ENCODE peak calls at places on chromosomes 6 and 20, in eight cellular contexts. P is cardiac muscle cell, H is neural crest cell, L is HFFc6, X is transverse colon, R is ovary, Z is AG10803, C is HFF-Myc. Q is an unnamed sample.

GRCh38 chr6:42925248-42925857 is 3.9 kb upstream of the CNPY3 start:
- DNase-seq in X (no peak), Z (no peak), H (no peak), R (no peak), L (no peak), P (no peak), C (no peak), Q (no peak)

GRCh38 chr20:51679254-51679921 is 88.8 kb downstream of the ATP9A start:
- DNase-seq in L (no peak), Z (no peak), P (no peak), H (no peak), R (peak), C (no peak), X (no peak), Q (no peak)

GRCh38 chr6:74609857-74610256 is 596.0 kb downstream of the COL12A1 start:
- DNase-seq in P (no peak), Z (peak), H (no peak), X (no peak), L (no peak), C (no peak), R (no peak), Q (no peak)

GRCh38 chr20:19512886-19513285 is 245.2 kb upstream of the RIN2 start:
- DNase-seq in L (no peak), X (no peak), C (no peak), R (no peak), Z (no peak), P (no peak), H (no peak), Q (no peak)

GRCh38 chr6:113630738-113631535 is 226.2 kb upstream of the MARCKS start:
- DNase-seq in L (peak), H (no peak), P (peak), X (peak), Z (peak), R (no peak), C (no peak), Q (no peak)

GRCh38 chr20:62929051-62929538 is 2.8 kb upstream of the DIDO1 start:
- DNase-seq in R (peak), Z (peak), X (peak), L (peak), C (no peak), P (peak), H (peak), Q (no peak)

GRCh38 chr6:40288919-40289318 is 298.2 kb downstream of the LRFN2 start:
- DNase-seq in X (no peak), Z (no peak), L (no peak), H (no peak), C (no peak), P (no peak), R (no peak), Q (no peak)

GRCh38 chr20:4087923-4088322 is 72.6 kb upstream of the RNF24 start:
- DNase-seq in C (no peak), Z (no peak), R (no peak), H (no peak), P (no peak), X (no peak), L (peak), Q (no peak)

GRCh38 chr6:79373880-79374279 is 139.4 kb upstream of the HMGN3 start:
- DNase-seq in C (no peak), P (no peak), X (no peak), R (no peak), L (no peak), Z (no peak), H (no peak), Q (no peak)

GRCh38 chr20:62617711-62618483 is 24.4 kb upstream of the SLCO4A1 start:
- DNase-seq in L (no peak), H (no peak), C (no peak), P (no peak), R (no peak), Z (no peak), X (peak), Q (no peak)

GRCh38 chr6:167990016-167990945 is 7.2 kb upstream of the KIF25 start:
- DNase-seq in X (no peak), C (no peak), P (no peak), L (no peak), R (no peak), H (no peak), Z (no peak), Q (no peak)

GRCh38 chr20:48584391-48585249 is 243.2 kb downstream of the PREX1 start:
- DNase-seq in R (no peak), H (no peak), X (peak), L (no peak), C (no peak), P (peak), Z (no peak), Q (no peak)

GRCh38 chr6:21438237-21438985 is 155.1 kb upstream of the SOX4 start:
- DNase-seq in L (no peak), P (no peak), R (no peak), C (no peak), H (no peak), Z (no peak), X (no peak), Q (no peak)

GRCh38 chr6:25482996-25483395 is 169.0 kb upstream of the SCGN start:
- DNase-seq in R (no peak), L (no peak), Z (no peak), X (no peak), P (no peak), C (no peak), H (no peak), Q (no peak)

GRCh38 chr6:14466278-14466677 is 348.7 kb downstream of the CD83 start:
- DNase-seq in Z (peak), H (no peak), P (no peak), X (no peak), L (no peak), C (no peak), R (no peak), Q (no peak)

GRCh38 chr6:37396571-37397185 is 36.3 kb upstream of the CMTR1 start:
- DNase-seq in C (no peak), H (no peak), L (peak), R (no peak), Z (peak), P (no peak), X (no peak), Q (peak)

GRCh38 chr6:142702501-142703460 is 242.2 kb downstream of the HIVEP2 start:
- DNase-seq in R (no peak), L (no peak), P (peak), X (peak), C (no peak), H (no peak), Z (no peak), Q (no peak)

GRCh38 chr20:15022921-15023320 is 685.5 kb upstream of the FLRT3 start:
- DNase-seq in R (no peak), X (no peak), Z (no peak), H (no peak), P (no peak), C (no peak), L (no peak), Q (no peak)

GRCh38 chr6:43471399-43471798 is 6.0 kb upstream of the TJAP1 start:
- DNase-seq in C (no peak), L (no peak), Z (no peak), R (no peak), P (no peak), X (no peak), H (no peak), Q (no peak)

GRCh38 chr6:113184291-113184690 is 672.9 kb upstream of the MARCKS start:
- DNase-seq in L (peak), P (no peak), H (no peak), R (no peak), X (no peak), Z (peak), C (no peak), Q (peak)

GRCh38 chr6:166492092-166492491 is 94.4 kb downstream of the RAMACL start:
- DNase-seq in C (no peak), R (no peak), Z (no peak), X (no peak), P (no peak), L (no peak), H (no peak), Q (no peak)

GRCh38 chr6:81995548-81996289 is 243.2 kb upstream of the TENT5A start:
- DNase-seq in H (no peak), L (peak), X (no peak), P (no peak), C (no peak), Z (peak), R (no peak), Q (no peak)

GRCh38 chr6:138378463-138378862 is 758 bp downstream of the SMIM28 start:
- DNase-seq in L (no peak), R (no peak), X (no peak), H (no peak), P (no peak), Z (no peak), C (no peak), Q (no peak)

GRCh38 chr6:1311400-1312192 is at the start of gene FOXQ1:
- DNase-seq in H (no peak), X (peak), P (peak), L (peak), Z (no peak), R (no peak), C (no peak), Q (no peak)

GRCh38 chr6:22145823-22146379 is 150.9 kb downstream of the PRL start:
- DNase-seq in L (peak), P (peak), Z (peak), R (no peak), H (no peak), X (no peak), C (peak), Q (peak)

GRCh38 chr6:3773696-3774298 is 22.3 kb upstream of the PXDC1 start:
- DNase-seq in X (no peak), Z (peak), L (no peak), P (no peak), H (no peak), R (peak), C (no peak), Q (no peak)

GRCh38 chr6:3231213-3232016 is 4.0 kb upstream of the TUBB2B start:
- DNase-seq in L (peak), C (no peak), R (no peak), H (peak), X (peak), P (peak), Z (peak), Q (peak)

GRCh38 chr20:5362771-5363170 is 46.0 kb upstream of the PROKR2 start:
- DNase-seq in L (no peak), C (no peak), R (no peak), Z (no peak), H (no peak), X (no peak), P (no peak), Q (no peak)

GRCh38 chr6:89406157-89406556 is 5.9 kb downstream of the RRAGD start:
- DNase-seq in X (no peak), P (no peak), L (no peak), C (no peak), Z (no peak), H (no peak), R (no peak), Q (no peak)

GRCh38 chr20:325889-326644 is 715 bp downstream of the SOX12 start:
- DNase-seq in R (peak), H (peak), P (peak), C (no peak), X (peak), Z (peak), L (peak), Q (no peak)

GRCh38 chr20:43460830-43461200 is 3.1 kb downstream of the SRSF6 start:
- DNase-seq in P (no peak), X (no peak), R (no peak), C (no peak), Z (no peak), H (no peak), L (no peak), Q (no peak)

GRCh38 chr6:105099371-105099770 is 80.4 kb downstream of the POPDC3 start:
- DNase-seq in H (no peak), P (no peak), X (no peak), R (no peak), C (no peak), L (no peak), Z (no peak), Q (no peak)

GRCh38 chr6:3205913-3206312 is 21.5 kb downstream of the TUBB2B start:
- DNase-seq in H (no peak), R (no peak), C (no peak), P (no peak), L (peak), X (no peak), Z (peak), Q (peak)

GRCh38 chr6:7106215-7106751 is 1.5 kb upstream of the RREB1 start:
- DNase-seq in P (peak), C (no peak), L (no peak), R (no peak), X (no peak), H (no peak), Z (no peak), Q (no peak)

GRCh38 chr6:139732451-139732850 is 358.0 kb upstream of the CITED2 start:
- DNase-seq in R (no peak), H (no peak), Z (peak), P (no peak), X (peak), C (no peak), L (peak), Q (peak)

GRCh38 chr6:131923356-131923755 is 27.8 kb downstream of the CCN2 start:
- DNase-seq in C (peak), Z (peak), P (peak), H (peak), R (peak), L (peak), X (peak), Q (peak)
- TF ChIP-seq CTCF in C (peak), Z (peak), P (peak), H (peak), R (peak), L (peak), X (peak), Q (peak)

DNA sequence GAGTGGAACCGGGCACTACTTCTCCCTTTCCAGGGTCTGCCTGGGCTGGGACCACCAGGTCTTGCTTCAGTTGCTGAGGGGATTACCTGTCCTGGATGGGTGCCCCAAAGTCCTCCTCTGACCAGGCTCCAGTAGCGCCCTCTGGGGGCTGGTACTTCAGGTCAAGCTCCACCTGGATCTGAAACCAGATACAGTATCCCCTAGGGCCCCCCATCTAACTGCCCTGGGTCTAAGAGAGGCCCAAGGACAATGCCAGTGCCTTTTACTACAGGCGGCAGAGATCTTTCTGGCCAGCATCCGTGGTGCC is 11.2 kb upstream of the SPAG4 start:
- DNase-seq in X (peak), L (no peak), H (no peak), P (peak), C (no peak), Z (no peak), R (no peak), Q (no peak)
- TF ChIP-seq CTCF in X (peak), L (peak), H (no peak), P (peak), C (peak), Z (peak), R (no peak), Q (peak)

GRCh38 chr6:30612213-30612612 is 4.8 kb downstream of the PPP1R10 start:
- DNase-seq in X (no peak), H (no peak), P (no peak), L (peak), Z (peak), R (no peak), C (no peak), Q (no peak)
- TF ChIP-seq CTCF in X (no peak), H (peak), P (peak), L (peak), Z (peak), R (no peak), C (peak), Q (peak)

DNA sequence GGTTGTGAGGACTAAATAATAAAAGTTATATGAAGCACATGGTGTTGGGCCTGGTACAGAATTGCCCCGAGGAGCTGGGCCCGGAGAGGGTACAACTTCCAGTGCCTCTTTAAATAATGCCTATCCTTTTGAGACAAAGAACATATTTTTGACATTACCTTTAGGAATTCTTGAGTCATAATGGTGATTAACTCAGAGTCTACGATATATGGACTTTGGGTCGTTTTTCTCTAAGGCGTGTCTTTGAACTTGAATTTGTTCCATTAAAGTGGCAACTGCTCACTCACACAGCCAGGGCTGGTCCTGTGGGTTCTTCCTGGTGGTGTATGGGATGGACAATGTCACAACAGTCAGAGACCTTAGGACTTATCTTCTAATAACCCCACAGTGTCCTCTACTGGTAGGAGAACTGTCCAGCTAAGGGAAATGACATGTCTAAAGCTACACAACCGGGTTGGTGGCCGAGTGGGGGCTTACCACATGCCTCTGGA is 106.5 kb downstream of the CDC5L start:
- DNase-seq in P (no peak), H (no peak), Z (peak), R (no peak), L (peak), X (no peak), C (no peak), Q (no peak)
- TF ChIP-seq CTCF in P (peak), H (no peak), Z (peak), R (no peak), L (peak), X (no peak), C (no peak), Q (peak)

GRCh38 chr20:34111712-34112599 is at the start of gene EIF2S2:
- DNase-seq in P (peak), X (peak), H (peak), L (peak), C (peak), Z (peak), R (peak), Q (peak)
- TF ChIP-seq CTCF in P (no peak), X (no peak), H (no peak), L (no peak), C (no peak), Z (no peak), R (peak), Q (no peak)